ENCODE peak calls at places on chromosomes 2 and 18, in six cellular contexts. B is psoas muscle; Z is CD8-positive, alpha-beta T cell; U is pancreas; O is CD8-positive, alpha-beta memory T cell; T is lung. X is an unnamed sample. For H3K4me1, the result is how much of the 10 kb centered on the place peaks cover.

GRCh38 chr18:55095579-55095978 is 136.3 kb upstream of the CCDC68 start:
- DNase-seq in B (no peak), Z (no peak), U (no peak), O (no peak), T (no peak), X (no peak)

GRCh38 chr2:233421091-233421816 is 67.0 kb downstream of the DGKD start:
- DNase-seq in B (no peak), Z (no peak), U (no peak), O (no peak), T (peak), X (no peak)

GRCh38 chr2:86251840-86252266 is 52.6 kb downstream of the MRPL35 start:
- DNase-seq in B (no peak), Z (no peak), U (no peak), O (no peak), T (no peak), X (no peak)

GRCh38 chr2:219186754-219187456 is 8.8 kb downstream of the RETREG2 start:
- DNase-seq in B (no peak), Z (no peak), U (peak), O (no peak), T (no peak), X (no peak)

GRCh38 chr18:58118510-58118909 is 74.5 kb downstream of the NEDD4L start:
- DNase-seq in B (no peak), Z (no peak), U (no peak), O (no peak), T (no peak), X (no peak)

GRCh38 chr18:58189008-58189407 is 145.0 kb downstream of the NEDD4L start:
- DNase-seq in B (no peak), Z (no peak), U (no peak), O (no peak), T (no peak), X (no peak)

GRCh38 chr2:50396301-50396637 is 635.7 kb downstream of the NRXN1 start:
- DNase-seq in B (no peak), Z (no peak), U (no peak), O (no peak), T (no peak), X (no peak)

GRCh38 chr18:8455661-8456614 is 153.3 kb upstream of the RAB12 start:
- DNase-seq in B (no peak), Z (no peak), U (no peak), O (no peak), T (no peak), X (no peak)

GRCh38 chr18:25010623-25011374 is 341.2 kb downstream of the ZNF521 start:
- DNase-seq in B (no peak), Z (no peak), U (no peak), O (no peak), T (no peak), X (no peak)

GRCh38 chr2:187989925-187990623 is 301.6 kb upstream of the GULP1 start:
- DNase-seq in B (no peak), Z (no peak), U (no peak), O (no peak), T (no peak), X (no peak)

GRCh38 chr2:65476778-65477177 is 44.4 kb upstream of the SPRED2 start:
- DNase-seq in B (no peak), Z (no peak), U (no peak), O (no peak), T (no peak), X (no peak)

GRCh38 chr2:157032019-157032418 is 225.5 kb upstream of the GALNT5 start:
- DNase-seq in B (no peak), Z (no peak), U (no peak), O (no peak), T (no peak), X (no peak)

GRCh38 chr2:128519517-128520215 is 201.0 kb upstream of the HS6ST1 start:
- DNase-seq in B (no peak), Z (no peak), U (no peak), O (no peak), T (no peak), X (no peak)

GRCh38 chr2:130829020-130829419 is 7.7 kb upstream of the ARHGEF4 start:
- DNase-seq in B (peak), Z (no peak), U (no peak), O (no peak), T (no peak), X (no peak)

GRCh38 chr2:219701847-219702634 is 74.6 kb downstream of the SLC4A3 start:
- DNase-seq in B (peak), Z (no peak), U (no peak), O (no peak), T (no peak), X (no peak)

GRCh38 chr2:173588931-173589369 is 234.3 kb downstream of the CDCA7 start:
- DNase-seq in B (no peak), Z (no peak), U (no peak), O (no peak), T (no peak), X (no peak)

GRCh38 chr2:40105593-40105992 is 326.5 kb upstream of the THUMPD2 start:
- DNase-seq in B (no peak), Z (no peak), U (no peak), O (no peak), T (no peak), X (no peak)

GRCh38 chr2:15058015-15058414 is 425.5 kb downstream of the LRATD1 start:
- DNase-seq in B (no peak), Z (no peak), U (no peak), O (no peak), T (no peak), X (no peak)

GRCh38 chr2:74708883-74709282 is 54.8 kb downstream of the SEMA4F start:
- DNase-seq in B (peak), Z (no peak), U (no peak), O (no peak), T (peak), X (no peak)

GRCh38 chr2:223196331-223196730 is 144.3 kb downstream of the KCNE4 start:
- DNase-seq in B (no peak), Z (no peak), U (no peak), O (no peak), T (no peak), X (no peak)

GRCh38 chr18:79393181-79393598 is 2.5 kb upstream of the NFATC1 start:
- DNase-seq in B (peak), Z (no peak), U (no peak), O (no peak), T (no peak), X (peak)

GRCh38 chr2:47056875-47057731 is 98.0 kb downstream of the STPG4 start:
- DNase-seq in B (peak), Z (no peak), U (peak), O (no peak), T (no peak), X (peak)

GRCh38 chr18:49024808-49025361 is 74.1 kb upstream of the SMAD7 start:
- DNase-seq in B (peak), Z (no peak), U (no peak), O (no peak), T (no peak), X (no peak)

GRCh38 chr2:129296401-129297343 is 682.8 kb upstream of the RAB6C start:
- DNase-seq in B (no peak), Z (no peak), U (peak), O (no peak), T (no peak), X (peak)

GRCh38 chr18:26722582-26722931 is 142.9 kb downstream of the AQP4 start:
- DNase-seq in B (no peak), Z (no peak), U (no peak), O (no peak), T (no peak), X (no peak)

GRCh38 chr2:68732036-68732435 is 2.6 kb upstream of the ARHGAP25 start:
- DNase-seq in B (no peak), Z (no peak), U (peak), O (no peak), T (no peak), X (no peak)

GRCh38 chr2:1814616-1815015 is 70.3 kb upstream of the PXDN start:
- DNase-seq in B (peak), Z (no peak), U (no peak), O (no peak), T (no peak), X (no peak)

GRCh38 chr2:189676471-189676870 is 2.0 kb downstream of the ANKAR start:
- DNase-seq in B (no peak), Z (no peak), U (no peak), O (no peak), T (no peak), X (no peak)

GRCh38 chr2:153077311-153077710 is 358.9 kb downstream of the ARL6IP6 start:
- DNase-seq in B (no peak), Z (no peak), U (no peak), O (no peak), T (no peak), X (no peak)

GRCh38 chr2:26630669-26631360 is 10.4 kb downstream of the CIB4 start:
- DNase-seq in B (no peak), Z (no peak), U (no peak), O (no peak), T (no peak), X (no peak)

GRCh38 chr2:8822218-8822617 is 15.2 kb downstream of the KIDINS220 start:
- DNase-seq in B (no peak), Z (no peak), U (no peak), O (no peak), T (no peak), X (no peak)

DNA sequence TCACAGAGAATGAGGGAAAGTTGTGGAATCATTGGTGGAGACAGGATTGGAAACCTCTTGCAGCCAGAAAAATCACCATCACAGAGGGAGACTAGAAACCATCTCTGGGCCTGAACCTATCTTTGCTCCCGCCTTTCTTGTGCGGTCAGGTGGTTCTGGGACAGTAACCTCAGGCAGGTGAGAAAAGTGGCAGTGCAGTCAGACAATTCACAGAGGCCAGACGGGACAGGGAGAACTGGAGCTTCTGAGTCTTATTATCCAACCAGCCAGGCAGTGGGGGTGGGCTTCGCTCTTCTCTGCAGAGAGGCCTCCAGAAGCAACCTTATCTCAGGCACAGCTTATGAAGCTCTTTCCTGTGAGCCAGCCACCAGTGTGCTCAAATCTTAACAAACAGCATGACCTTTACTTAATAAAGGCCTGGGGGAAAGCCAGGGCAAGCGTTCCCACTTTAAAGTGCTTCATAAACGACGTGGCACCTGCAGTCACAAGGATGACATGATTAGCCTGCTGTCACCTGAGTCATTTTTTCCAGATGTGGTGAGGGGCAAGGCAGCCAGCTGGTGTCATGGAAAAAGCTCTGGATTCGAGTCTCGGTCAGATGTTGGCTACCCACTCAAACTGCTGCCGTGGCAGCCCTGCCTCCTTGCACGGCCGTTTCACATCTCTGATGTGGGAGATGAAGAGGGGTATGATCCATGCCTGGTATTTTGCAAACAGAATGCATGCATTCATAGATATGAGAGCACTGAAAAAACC is 109.7 kb downstream of the B3GNT2 start:
- DNase-seq in B (no peak), Z (peak), U (no peak), O (peak), T (no peak), X (no peak)
- H3K4me1 ChIP-seq in B (under half), Z (half or more), U (under half), O (half or more), T (under half), X (under half)

GRCh38 chr2:24566209-24566608 is 75.2 kb downstream of the NCOA1 start:
- DNase-seq in B (no peak), Z (no peak), U (no peak), O (no peak), T (no peak), X (no peak)
- H3K4me3 ChIP-seq in B (no peak), Z (no peak), U (no peak), O (no peak), T (no peak), X (no peak)

DNA sequence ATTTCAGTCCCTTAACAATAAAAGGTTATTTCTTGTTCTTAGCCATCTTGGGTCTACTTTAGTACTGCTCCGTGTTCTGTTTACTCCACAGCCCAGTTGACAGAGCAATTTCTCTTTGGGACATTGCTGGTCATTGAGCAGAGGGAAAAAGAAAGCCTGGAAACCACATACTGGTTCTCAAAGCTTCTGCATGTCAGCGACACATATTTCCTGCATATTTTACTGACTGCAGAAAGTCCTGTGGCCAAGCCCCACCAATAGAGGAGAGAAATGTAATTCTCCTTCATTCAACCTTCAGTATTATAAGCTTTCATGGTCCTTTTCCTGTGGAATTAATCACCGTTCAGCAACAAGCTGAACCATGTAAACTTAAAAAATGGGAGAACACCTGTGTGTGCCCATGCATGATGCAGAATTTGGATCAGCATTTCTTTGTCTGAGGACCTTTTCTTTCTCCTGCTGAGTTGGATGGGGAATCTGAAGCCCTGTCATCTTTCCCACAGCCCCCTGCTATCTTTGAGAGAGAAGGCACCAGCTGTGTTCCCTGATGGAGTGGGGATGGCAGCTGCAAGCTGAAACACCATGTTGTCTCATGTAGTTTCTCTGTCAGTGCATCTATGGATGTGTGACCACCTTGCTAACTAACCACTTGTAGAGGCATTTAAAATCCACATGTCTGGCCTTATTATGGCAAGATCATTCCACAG is 431.6 kb downstream of the MEIS1 start:
- DNase-seq in B (no peak), Z (no peak), U (no peak), O (no peak), T (no peak), X (no peak)
- H3K27ac ChIP-seq in B (no peak), Z (no peak), U (no peak), O (no peak), T (no peak), X (no peak)

GRCh38 chr18:21074336-21075323 is 37.0 kb downstream of the ROCK1 start:
- DNase-seq in B (no peak), Z (no peak), U (no peak), O (no peak), T (no peak), X (no peak)
- H3K4me1 ChIP-seq in B (under half), Z (half or more), U (under half), O (half or more), T (under half), X (half or more)

DNA sequence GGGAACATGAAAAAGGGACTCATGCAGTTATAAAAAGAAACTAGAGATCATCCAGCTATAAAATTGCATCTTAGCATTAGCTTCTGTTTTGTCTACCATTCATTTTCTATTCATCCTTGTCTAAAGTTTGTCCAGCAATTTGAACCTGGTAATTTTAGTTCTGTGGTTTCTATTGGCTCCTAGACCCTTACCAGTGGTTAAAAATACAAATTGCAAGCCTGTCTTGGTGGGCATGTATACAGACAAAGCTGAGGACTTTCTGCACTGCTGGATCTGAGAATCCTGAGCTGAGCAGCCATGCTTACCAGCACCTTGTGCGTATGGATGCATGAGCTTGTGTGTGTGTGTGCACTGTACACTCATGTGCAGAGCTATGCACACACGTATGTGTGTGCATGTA is 144.9 kb downstream of the FAM210A start:
- DNase-seq in B (no peak), Z (no peak), U (no peak), O (no peak), T (no peak), X (no peak)
- H3K4me3 ChIP-seq in B (no peak), Z (no peak), U (no peak), O (no peak), T (no peak), X (no peak)

DNA sequence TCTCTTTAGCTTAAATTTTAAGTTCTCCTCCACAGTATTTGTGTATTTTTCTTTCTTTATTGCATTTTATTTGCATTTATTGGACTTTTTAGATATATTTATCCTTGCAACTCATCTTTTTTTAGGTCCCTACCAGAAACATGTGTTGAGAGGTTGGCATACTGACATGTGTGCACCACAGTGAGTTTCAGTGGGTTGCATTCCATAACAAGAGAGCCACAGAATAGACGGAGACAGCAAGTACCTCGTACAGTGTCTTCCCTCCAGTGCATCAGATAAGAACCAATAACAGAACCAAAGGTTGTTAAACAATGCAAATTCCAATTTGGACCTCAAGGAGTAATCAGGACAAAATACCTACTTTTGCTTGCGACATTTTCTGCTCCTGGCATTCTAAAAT is 111.9 kb downstream of the DNAH7 start:
- DNase-seq in B (no peak), Z (no peak), U (no peak), O (no peak), T (no peak), X (no peak)
- H3K27ac ChIP-seq in B (no peak), Z (no peak), U (no peak), O (no peak), T (no peak), X (no peak)

X was measured in tibial artery.